ENCODE peak calls at places on chromosomes 7 and 10, in five cellular contexts. A, P, E, G and W are unnamed samples. For H3K9me3, the result is how much of the 10 kb centered on the place peaks cover.

GRCh38 chr7:99407849-99408346 is 499 bp downstream of the PDAP1 start:
- DNase-seq in A (no peak), P (peak), E (peak), G (no peak), W (no peak)

GRCh38 chr7:94183289-94183749 is 179.2 kb upstream of the BET1 start:
- DNase-seq in A (peak), P (no peak), E (peak), G (peak), W (no peak)

GRCh38 chr7:141286522-141286921 is 212.7 kb downstream of the TMEM178B start:
- DNase-seq in A (no peak), P (no peak), E (no peak), G (no peak), W (no peak)

GRCh38 chr10:29728541-29729049 is 93.8 kb upstream of the SVIL start:
- DNase-seq in A (no peak), P (no peak), E (no peak), G (no peak), W (no peak)

GRCh38 chr7:155412416-155413253 is 45.3 kb upstream of the EN2 start:
- DNase-seq in A (peak), P (peak), E (peak), G (peak), W (peak)

GRCh38 chr7:90401989-90402388 is 1.3 kb upstream of the CLDN12 start:
- DNase-seq in A (no peak), P (no peak), E (no peak), G (no peak), W (no peak)

GRCh38 chr10:58239561-58240169 is 28.0 kb downstream of the IPMK start:
- DNase-seq in A (no peak), P (no peak), E (no peak), G (no peak), W (no peak)

GRCh38 chr7:67470256-67470751 is 473.7 kb downstream of the TYW1 start:
- DNase-seq in A (no peak), P (no peak), E (no peak), G (no peak), W (no peak)

GRCh38 chr10:130265542-130265941 is 129.4 kb downstream of the GLRX3 start:
- DNase-seq in A (no peak), P (no peak), E (no peak), G (no peak), W (no peak)

GRCh38 chr10:35219292-35219691 is 92.6 kb downstream of the CREM start:
- DNase-seq in A (no peak), P (no peak), E (no peak), G (no peak), W (no peak)

GRCh38 chr10:24299587-24300258 is 90.8 kb downstream of the KIAA1217 start:
- DNase-seq in A (no peak), P (no peak), E (no peak), G (no peak), W (no peak)

GRCh38 chr10:25125151-25125550 is 49.6 kb upstream of the GPR158 start:
- DNase-seq in A (no peak), P (no peak), E (no peak), G (no peak), W (no peak)

GRCh38 chr7:131948434-131949053 is 392.1 kb upstream of the PODXL start:
- DNase-seq in A (no peak), P (no peak), E (peak), G (no peak), W (no peak)

GRCh38 chr10:82826132-82826531 is 951.1 kb downstream of the NRG3 start:
- DNase-seq in A (no peak), P (no peak), E (no peak), G (no peak), W (no peak)

GRCh38 chr7:102004229-102004628 is 186.8 kb downstream of the CUX1 start:
- DNase-seq in A (no peak), P (no peak), E (no peak), G (no peak), W (no peak)

GRCh38 chr7:2666588-2667250 is 21.3 kb upstream of the AMZ1 start:
- DNase-seq in A (peak), P (no peak), E (no peak), G (no peak), W (no peak)

GRCh38 chr7:2667843-2668242 is 20.2 kb upstream of the AMZ1 start:
- DNase-seq in A (peak), P (no peak), E (no peak), G (no peak), W (no peak)

GRCh38 chr7:2666130-2666529 is 21.9 kb upstream of the AMZ1 start:
- DNase-seq in A (peak), P (no peak), E (no peak), G (no peak), W (no peak)

GRCh38 chr7:2670171-2670570 is 17.8 kb upstream of the AMZ1 start:
- DNase-seq in A (no peak), P (no peak), E (no peak), G (no peak), W (no peak)

DNA sequence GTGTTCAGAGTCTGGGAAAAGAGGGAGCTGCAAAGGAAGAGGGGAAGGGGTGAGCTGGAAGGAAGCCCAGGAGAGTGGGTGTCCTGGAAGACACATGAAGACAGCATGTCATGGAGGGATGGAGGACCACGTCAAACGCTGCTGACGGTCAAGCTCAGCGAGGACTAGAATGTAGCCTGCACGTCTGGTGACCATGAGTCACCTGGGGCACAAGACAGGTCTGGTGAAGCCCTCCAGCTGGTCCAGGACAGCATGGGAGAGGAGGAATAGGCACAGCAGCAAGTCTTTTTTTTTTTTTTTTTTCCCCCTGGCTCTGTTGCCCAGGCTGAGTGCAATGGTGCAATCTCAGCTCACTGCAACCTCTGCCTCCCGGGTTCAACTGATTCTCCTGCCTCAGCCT is 19.6 kb upstream of the AMZ1 start:
- DNase-seq in A (no peak), P (no peak), E (peak), G (no peak), W (no peak)
- H3K9me3 ChIP-seq in A (under half), P (under half), E (under half), G (under half), W (under half)

GRCh38 chr7:35825984-35826383 is 25.1 kb downstream of the SEPTIN7 start:
- DNase-seq in A (no peak), P (no peak), E (no peak), G (no peak), W (no peak)
- H3K9me3 ChIP-seq in A (under half), P (under half), E (under half), G (under half), W (under half)

DNA sequence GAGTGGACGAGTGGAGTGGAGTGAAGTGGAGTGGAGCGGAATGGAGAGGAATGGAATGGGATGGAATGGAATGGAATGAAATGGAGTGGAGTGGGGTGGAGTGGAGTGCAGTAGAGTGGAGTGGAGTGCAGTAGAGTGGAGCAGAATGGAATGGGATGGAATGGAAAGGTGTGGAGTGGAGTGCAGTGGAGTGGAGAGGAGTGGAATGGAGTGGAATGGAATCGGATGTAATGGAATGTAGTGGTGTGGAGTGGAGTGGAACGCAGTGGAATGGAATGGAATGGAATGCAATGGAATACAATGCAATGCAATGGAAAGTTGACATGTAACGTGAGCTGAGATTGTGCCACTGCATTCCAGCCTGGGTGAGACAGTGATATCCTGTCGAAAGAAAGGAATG is 46.4 kb downstream of the ZNF716 start:
- DNase-seq in A (no peak), P (no peak), E (no peak), G (no peak), W (no peak)
- H3K9me3 ChIP-seq in A (under half), P (under half), E (under half), G (under half), W (under half)

GRCh38 chr10:126948355-126949160 is 43.3 kb downstream of the DOCK1 start:
- DNase-seq in A (no peak), P (no peak), E (no peak), G (no peak), W (no peak)
- H3K9me3 ChIP-seq in A (under half), P (under half), E (under half), G (under half), W (under half)

GRCh38 chr7:122302826-122303521 is 1.6 kb downstream of the FEZF1 start:
- DNase-seq in A (no peak), P (no peak), E (no peak), G (no peak), W (no peak)
- H3K9me3 ChIP-seq in A (under half), P (under half), E (under half), G (under half), W (under half)

GRCh38 chr7:57201895-57202210 is 69.6 kb upstream of the ZNF479 start:
- DNase-seq in A (no peak), P (no peak), E (no peak), G (no peak), W (peak)
- H3K9me3 ChIP-seq in A (under half), P (under half), E (under half), G (under half), W (under half)

GRCh38 chr7:157983442-157984137 is 604.0 kb downstream of the PTPRN2 start:
- DNase-seq in A (no peak), P (no peak), E (peak), G (no peak), W (no peak)

GRCh38 chr7:157979631-157980340 is 607.8 kb downstream of the PTPRN2 start:
- DNase-seq in A (no peak), P (no peak), E (no peak), G (no peak), W (no peak)

GRCh38 chr7:157981778-157982177 is 605.8 kb downstream of the PTPRN2 start:
- DNase-seq in A (no peak), P (no peak), E (no peak), G (no peak), W (no peak)

GRCh38 chr7:157978766-157979165 is 608.9 kb downstream of the PTPRN2 start:
- DNase-seq in A (no peak), P (no peak), E (no peak), G (no peak), W (no peak)

GRCh38 chr7:157980774-157981173 is 606.8 kb downstream of the PTPRN2 start:
- DNase-seq in A (no peak), P (no peak), E (no peak), G (no peak), W (peak)
- H3K9me3 ChIP-seq in A (under half), P (under half), E (under half), G (under half), W (under half)

GRCh38 chr10:114252883-114253282 is 13.8 kb downstream of the VWA2 start:
- DNase-seq in A (no peak), P (no peak), E (no peak), G (no peak), W (no peak)
- H3K9me3 ChIP-seq in A (under half), P (under half), E (under half), G (under half), W (under half)